ENCODE peak calls at places on chromosomes 7 and 10, in four cellular contexts. One of them, this sample, is unnamed.

GRCh38 chr7:2687881-2688318 is at the start of gene AMZ1:
- DNase-seq in hippocampal formation: no peak
- DNase-seq in fibroblast of the aortic adventitia: no peak
- DNase-seq in COR-L47: no peak
- DNase-seq in this sample: no peak

GRCh38 chr7:138000081-138000701 is 1.7 kb downstream of the CREB3L2 start:
- DNase-seq in hippocampal formation: peak; percentile 21
- DNase-seq in fibroblast of the aortic adventitia: peak; percentile 95
- DNase-seq in COR-L47: no peak
- DNase-seq in this sample: peak; percentile 92

GRCh38 chr10:9103301-9103700 is 1048.8 kb downstream of the GATA3 start:
- DNase-seq in fibroblast of the aortic adventitia: no peak
- DNase-seq in COR-L47: no peak
- DNase-seq in hippocampal formation: no peak
- DNase-seq in this sample: no peak

GRCh38 chr7:100886142-100886935 is 3.2 kb downstream of the UFSP1 start:
- DNase-seq in fibroblast of the aortic adventitia: no peak
- DNase-seq in COR-L47: no peak
- DNase-seq in hippocampal formation: no peak
- DNase-seq in this sample: no peak

GRCh38 chr10:133143546-133143945 is 16.5 kb upstream of the KNDC1 start:
- DNase-seq in fibroblast of the aortic adventitia: no peak
- DNase-seq in COR-L47: no peak
- DNase-seq in hippocampal formation: no peak
- DNase-seq in this sample: no peak

GRCh38 chr10:116444527-116445142 is 17.0 kb downstream of the PNLIPRP3 start:
- DNase-seq in fibroblast of the aortic adventitia: peak; percentile 41
- DNase-seq in hippocampal formation: peak; percentile 21
- DNase-seq in COR-L47: peak; percentile 1
- DNase-seq in this sample: no peak

GRCh38 chr7:81029523-81029922 is 110.7 kb upstream of the SEMA3C start:
- DNase-seq in fibroblast of the aortic adventitia: no peak
- DNase-seq in COR-L47: peak; percentile 1
- DNase-seq in hippocampal formation: no peak
- DNase-seq in this sample: no peak

GRCh38 chr7:105920766-105921165 is 42.3 kb upstream of the CDHR3 start:
- DNase-seq in hippocampal formation: no peak
- DNase-seq in COR-L47: no peak
- DNase-seq in fibroblast of the aortic adventitia: no peak
- DNase-seq in this sample: no peak

GRCh38 chr10:123380491-123381085 is 226.4 kb downstream of the BUB3 start:
- DNase-seq in hippocampal formation: peak; percentile 77
- DNase-seq in fibroblast of the aortic adventitia: peak; percentile 67
- DNase-seq in COR-L47: no peak
- DNase-seq in this sample: peak; percentile 1

GRCh38 chr10:71797533-71798307 is 24.4 kb upstream of the VSIR start:
- DNase-seq in hippocampal formation: no peak
- DNase-seq in fibroblast of the aortic adventitia: no peak
- DNase-seq in COR-L47: no peak
- DNase-seq in this sample: no peak

GRCh38 chr10:28396317-28396716 is 93.5 kb upstream of the MPP7 start:
- DNase-seq in hippocampal formation: no peak
- DNase-seq in fibroblast of the aortic adventitia: no peak
- DNase-seq in COR-L47: no peak
- DNase-seq in this sample: no peak

GRCh38 chr7:90973146-90973545 is 291.1 kb upstream of the FZD1 start:
- DNase-seq in COR-L47: no peak
- DNase-seq in hippocampal formation: no peak
- DNase-seq in fibroblast of the aortic adventitia: peak; percentile 30
- DNase-seq in this sample: no peak

GRCh38 chr7:1924185-1924817 is 254.2 kb downstream of the ELFN1 start:
- DNase-seq in COR-L47: no peak
- DNase-seq in hippocampal formation: no peak
- DNase-seq in fibroblast of the aortic adventitia: peak; percentile 77
- DNase-seq in this sample: peak; percentile 67

GRCh38 chr7:114392686-114393085 is 21.9 kb upstream of the FOXP2 start:
- DNase-seq in hippocampal formation: no peak
- DNase-seq in COR-L47: no peak
- DNase-seq in fibroblast of the aortic adventitia: no peak
- DNase-seq in this sample: no peak

GRCh38 chr7:84509522-84509921 is 314.9 kb upstream of the SEMA3A start:
- DNase-seq in fibroblast of the aortic adventitia: peak; percentile 14
- DNase-seq in COR-L47: no peak
- DNase-seq in hippocampal formation: no peak
- DNase-seq in this sample: no peak

GRCh38 chr7:80881361-80881760 is 37.5 kb downstream of the SEMA3C start:
- DNase-seq in hippocampal formation: no peak
- DNase-seq in fibroblast of the aortic adventitia: peak; percentile 51
- DNase-seq in COR-L47: no peak
- DNase-seq in this sample: no peak

GRCh38 chr10:98431016-98431415 is 15.7 kb downstream of the HPS1 start:
- DNase-seq in fibroblast of the aortic adventitia: no peak
- DNase-seq in COR-L47: no peak
- DNase-seq in hippocampal formation: no peak
- DNase-seq in this sample: no peak

GRCh38 chr7:36016648-36017047 is 136.4 kb upstream of the EEPD1 start:
- DNase-seq in hippocampal formation: no peak
- DNase-seq in fibroblast of the aortic adventitia: no peak
- DNase-seq in COR-L47: no peak
- DNase-seq in this sample: no peak

GRCh38 chr7:156609010-156609877 is 31.3 kb upstream of the RNF32 start:
- DNase-seq in fibroblast of the aortic adventitia: peak; percentile 11
- DNase-seq in COR-L47: no peak
- DNase-seq in hippocampal formation: no peak
- DNase-seq in this sample: no peak

GRCh38 chr7:48360574-48360973 is 189.3 kb downstream of the ABCA13 start:
- DNase-seq in fibroblast of the aortic adventitia: no peak
- DNase-seq in COR-L47: no peak
- DNase-seq in hippocampal formation: no peak
- DNase-seq in this sample: no peak

GRCh38 chr7:131538071-131538790 is 18.2 kb downstream of the PODXL start:
- DNase-seq in COR-L47: no peak
- DNase-seq in fibroblast of the aortic adventitia: no peak
- DNase-seq in hippocampal formation: no peak
- DNase-seq in this sample: no peak

GRCh38 chr10:78551184-78552005 is 517.4 kb upstream of the ZMIZ1 start:
- DNase-seq in hippocampal formation: no peak
- DNase-seq in COR-L47: no peak
- DNase-seq in fibroblast of the aortic adventitia: no peak
- DNase-seq in this sample: no peak

GRCh38 chr7:146090023-146090645 is 26.5 kb upstream of the CNTNAP2 start:
- DNase-seq in COR-L47: peak; percentile 56
- DNase-seq in hippocampal formation: peak; percentile 21
- DNase-seq in fibroblast of the aortic adventitia: peak; percentile 2
- DNase-seq in this sample: no peak

GRCh38 chr10:110363572-110364411 is 59.1 kb upstream of the SMNDC1 start:
- DNase-seq in hippocampal formation: peak; percentile 34
- DNase-seq in fibroblast of the aortic adventitia: no peak
- DNase-seq in COR-L47: no peak
- DNase-seq in this sample: no peak

GRCh38 chr7:13144622-13145021 is 457.2 kb downstream of the ARL4A start:
- DNase-seq in hippocampal formation: no peak
- DNase-seq in COR-L47: no peak
- DNase-seq in fibroblast of the aortic adventitia: peak; percentile 55
- DNase-seq in this sample: peak; percentile 51

GRCh38 chr7:4713183-4713784 is 31.2 kb downstream of the FOXK1 start:
- DNase-seq in hippocampal formation: no peak
- DNase-seq in COR-L47: no peak
- DNase-seq in fibroblast of the aortic adventitia: no peak
- DNase-seq in this sample: no peak

GRCh38 chr7:88338521-88338920 is 31.8 kb upstream of the STEAP4 start:
- DNase-seq in hippocampal formation: no peak
- DNase-seq in fibroblast of the aortic adventitia: no peak
- DNase-seq in COR-L47: no peak
- DNase-seq in this sample: no peak

This sample was measured in skeletal muscle cell.